ENCODE peak calls at places on chromosome 1, in five cellular contexts. V, M, T, S and L are unnamed samples.

GRCh38 chr1:116265931-116266863 is 106.8 kb upstream of the ATP1A1 start:
- DNase-seq in M (no peak), V (no peak), S (no peak), T (no peak), L (peak; percentile 15)

GRCh38 chr1:236222616-236223015 is 59.1 kb downstream of the ERO1B start:
- DNase-seq in S (no peak), M (no peak), T (no peak), V (no peak), L (no peak)

GRCh38 chr1:31753623-31754349 is 10.4 kb downstream of the ADGRB2 start:
- DNase-seq in V (no peak), M (peak; percentile 56), S (no peak), T (peak; percentile 63), L (peak; percentile 86)

GRCh38 chr1:155889566-155889965 is 21.6 kb downstream of the RIT1 start:
- DNase-seq in M (no peak), T (no peak), V (no peak), S (no peak), L (no peak)

GRCh38 chr1:47987601-47988000 is 9.6 kb downstream of the TRABD2B start:
- DNase-seq in T (no peak), S (no peak), V (no peak), M (no peak), L (no peak)

GRCh38 chr1:33986389-33987095 is 122.7 kb downstream of the HMGB4 start:
- DNase-seq in V (no peak), T (peak; percentile 25), S (no peak), M (peak; percentile 61), L (peak; percentile 19)

GRCh38 chr1:92851729-92852128 is 19.9 kb downstream of the RPL5 start:
- DNase-seq in S (no peak), V (peak; percentile 16), M (no peak), T (no peak), L (no peak)

GRCh38 chr1:8257621-8258020 is 60.3 kb upstream of the SLC45A1 start:
- DNase-seq in S (no peak), M (no peak), V (no peak), T (no peak), L (no peak)

GRCh38 chr1:47907192-47907528 is 90.0 kb downstream of the TRABD2B start:
- DNase-seq in T (no peak), M (no peak), V (no peak), S (no peak), L (no peak)

GRCh38 chr1:179146476-179146875 is 64.6 kb downstream of the TOR3A start:
- DNase-seq in T (no peak), S (no peak), V (no peak), M (no peak), L (no peak)

GRCh38 chr1:3518256-3518655 is 63.8 kb downstream of the ARHGEF16 start:
- DNase-seq in M (no peak), V (no peak), S (peak; percentile 32), T (no peak), L (no peak)

GRCh38 chr1:246930830-246931548 is 759 bp downstream of the AHCTF1 start:
- DNase-seq in T (peak; percentile 53), V (peak; percentile 44), S (peak; percentile 66), M (peak; percentile 63), L (peak; percentile 60)

GRCh38 chr1:170711682-170712081 is 47.8 kb downstream of the PRRX1 start:
- DNase-seq in V (no peak), T (no peak), M (no peak), S (no peak), L (no peak)

GRCh38 chr1:37692834-37693175 is 489 bp downstream of the CDCA8 start:
- DNase-seq in S (peak; percentile 39), M (no peak), T (no peak), V (no peak), L (no peak)

GRCh38 chr1:154418062-154418897 is 13.1 kb downstream of the IL6R start:
- DNase-seq in S (no peak), T (no peak), M (no peak), V (peak; percentile 49), L (peak; percentile 94)

GRCh38 chr1:229247871-229248270 is 23.0 kb upstream of the RAB4A start:
- DNase-seq in V (no peak), S (no peak), M (no peak), T (no peak), L (no peak)

GRCh38 chr1:174448964-174449363 is 1.2 kb downstream of the GPR52 start:
- DNase-seq in V (no peak), T (no peak), S (no peak), M (no peak), L (no peak)

GRCh38 chr1:172107261-172107820 is 266.0 kb downstream of the DNM3 start:
- DNase-seq in M (no peak), S (no peak), T (no peak), V (no peak), L (no peak)

GRCh38 chr1:25737151-25737550 is 62.8 kb upstream of the SELENON start:
- DNase-seq in V (peak; percentile 14), S (no peak), M (no peak), T (no peak), L (no peak)

GRCh38 chr1:170402451-170403311 is 129.3 kb upstream of the GORAB start:
- DNase-seq in M (no peak), S (no peak), V (no peak), T (no peak), L (no peak)

GRCh38 chr1:243550276-243550675 is 294.4 kb downstream of the SDCCAG8 start:
- DNase-seq in M (no peak), V (no peak), S (no peak), T (no peak), L (no peak)

GRCh38 chr1:200178340-200178739 is 150.8 kb downstream of the NR5A2 start:
- DNase-seq in M (no peak), V (no peak), S (no peak), T (no peak), L (no peak)

GRCh38 chr1:173330149-173330951 is 123.2 kb upstream of the TNFSF4 start:
- DNase-seq in T (peak; percentile 13), M (no peak), S (no peak), V (no peak), L (no peak)

GRCh38 chr1:55337801-55338447 is 122.8 kb upstream of the USP24 start:
- DNase-seq in M (no peak), V (peak; percentile 14), T (no peak), S (peak; percentile 79), L (peak; percentile 22)

GRCh38 chr1:47187226-47187925 is 2.5 kb downstream of the PDZK1IP1 start:
- DNase-seq in M (no peak), S (no peak), V (no peak), T (no peak), L (no peak)

GRCh38 chr1:41019353-41019745 is 2.2 kb downstream of the SLFNL1 start:
- DNase-seq in V (no peak), M (no peak), S (peak; percentile 18), T (no peak), L (no peak)

GRCh38 chr1:208216062-208216461 is 28.1 kb downstream of the PLXNA2 start:
- DNase-seq in V (no peak), S (no peak), T (no peak), M (no peak), L (no peak)

GRCh38 chr1:211236633-211237321 is 22.4 kb upstream of the RCOR3 start:
- DNase-seq in M (no peak), T (no peak), V (no peak), S (no peak), L (no peak)

GRCh38 chr1:220685879-220686278 is 4.3 kb upstream of the C1orf115 start:
- DNase-seq in M (no peak), T (no peak), V (no peak), S (peak; percentile 66), L (no peak)

GRCh38 chr1:79193211-79194079 is 186.9 kb upstream of the ADGRL4 start:
- DNase-seq in S (peak; percentile 75), M (no peak), T (peak; percentile 18), V (no peak), L (no peak)

GRCh38 chr1:205447457-205448415 is 8.1 kb downstream of the BLACAT1 start:
- DNase-seq in T (no peak), S (peak; percentile 94), V (no peak), M (no peak), L (no peak)
- H3K4me1 ChIP-seq in T (peaks cover 4% of the 10 kb centered on the region), S (peaks cover 81% of the 10 kb centered on the region), V (peaks cover under 1% of the 10 kb centered on the region), M (peaks cover 29% of the 10 kb centered on the region), L (no peaks in the 10 kb centered on the region)

GRCh38 chr1:88891318-88892145 is at the start of gene GTF2B:
- DNase-seq in M (peak; percentile 84), T (peak; percentile 94), V (peak; percentile 76), S (peak; percentile 83), L (peak; percentile 97)

GRCh38 chr1:88897070-88897730 is 5.8 kb upstream of the GTF2B start:
- DNase-seq in M (no peak), S (no peak), T (no peak), V (no peak), L (no peak)

GRCh38 chr1:88888755-88889154 is 2.6 kb downstream of the GTF2B start:
- DNase-seq in S (no peak), V (no peak), M (no peak), T (no peak), L (no peak)

GRCh38 chr1:88890790-88891317 is 513 bp downstream of the GTF2B start:
- DNase-seq in M (no peak), T (no peak), S (peak; percentile 60), V (peak; percentile 12), L (peak; percentile 38)

GRCh38 chr1:88892146-88892877 is 945 bp upstream of the GTF2B start:
- DNase-seq in S (peak; percentile 66), M (no peak), V (no peak), T (no peak), L (no peak)
- H3K4me3 ChIP-seq in S (peak overlapping the region; percentile 81), M (peak overlapping the region; percentile 97), V (peak overlapping the region; percentile 78), T (peak overlapping the region; percentile 83), L (peak overlapping the region; percentile 97)

GRCh38 chr1:88237026-88237425 is 447.0 kb upstream of the PKN2 start:
- DNase-seq in T (no peak), M (no peak), V (no peak), S (no peak), L (no peak)

DNA sequence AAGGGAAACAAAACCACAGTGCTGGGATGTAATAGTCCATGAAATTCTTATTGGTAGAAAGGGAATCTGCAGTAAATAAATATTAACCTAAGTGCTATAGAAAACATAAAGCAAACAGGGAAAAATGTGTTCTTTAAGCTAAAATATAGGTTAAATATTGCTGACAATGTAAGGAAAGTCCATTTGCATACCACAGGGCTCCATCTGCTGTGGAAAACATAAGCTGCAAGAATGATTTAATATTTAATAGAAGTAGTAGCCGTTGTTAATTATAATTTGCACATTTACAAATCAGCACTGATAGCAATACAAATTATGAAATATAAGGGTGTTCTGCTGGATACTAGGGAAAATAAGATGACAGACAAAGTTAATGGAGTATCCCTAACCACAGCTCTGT is 444.9 kb upstream of the PKN2 start:
- DNase-seq in V (no peak), T (no peak), M (no peak), S (no peak), L (no peak)
- TF ChIP-seq CTCF in V (no peak), T (no peak), M (no peak), S (no peak), L (no peak)

GRCh38 chr1:6127587-6128163 is 52.4 kb downstream of the CHD5 start:
- DNase-seq in T (peak; percentile 71), M (peak; percentile 83), S (peak; percentile 94), V (peak; percentile 92), L (peak; percentile 93)

GRCh38 chr1:6124746-6125365 is 55.3 kb downstream of the CHD5 start:
- DNase-seq in S (no peak), V (no peak), M (peak; percentile 2), T (no peak), L (no peak)

GRCh38 chr1:6126521-6127067 is 53.5 kb downstream of the CHD5 start:
- DNase-seq in M (peak; percentile 3), T (no peak), S (no peak), V (no peak), L (no peak)

GRCh38 chr1:6125366-6125765 is 54.8 kb downstream of the CHD5 start:
- DNase-seq in V (no peak), S (no peak), M (peak; percentile 4), T (no peak), L (no peak)

GRCh38 chr1:6126028-6126427 is 54.1 kb downstream of the CHD5 start:
- DNase-seq in M (peak; percentile 2), V (no peak), T (no peak), S (no peak), L (no peak)
- H3K4me1 ChIP-seq in M (peaks cover 4% of the 10 kb centered on the region), V (no peaks in the 10 kb centered on the region), T (no peaks in the 10 kb centered on the region), S (no peaks in the 10 kb centered on the region), L (no peaks in the 10 kb centered on the region)